ENCODE peak calls at places on chromosomes 1 and 21, in nine cellular contexts. Y is fibroblast of lung, L is HCT116, M is PC-3, F is OCI-LY7, P is MM.1S, D is IMR-90, E is hepatocyte, Z is GM23248. N is an unnamed sample.

GRCh38 chr1:198848206-198848605 is 209.4 kb downstream of the PTPRC start:
- DNase-seq in Z (no peak), D (peak; percentile 10), M (no peak), L (no peak), P (no peak), F (no peak), Y (peak; percentile 42), E (no peak), N (no peak)

GRCh38 chr1:198667186-198667585 is 28.3 kb downstream of the PTPRC start:
- DNase-seq in P (no peak), Z (peak; percentile 50), D (no peak), Y (peak; percentile 66), F (no peak), E (no peak), L (no peak), M (peak; percentile 54), N (no peak)

GRCh38 chr1:192399161-192399560 is 82.4 kb downstream of the RGS21 start:
- DNase-seq in L (no peak), Z (no peak), P (no peak), D (no peak), Y (no peak), M (no peak), F (no peak), E (peak; percentile 26), N (no peak)

GRCh38 chr1:111032295-111032897 is 68.7 kb upstream of the LRIF1 start:
- DNase-seq in P (peak; percentile 46), E (peak; percentile 58), L (peak; percentile 18), F (peak; percentile 73), Y (no peak), M (peak; percentile 74), D (peak; percentile 27), Z (peak; percentile 35), N (peak; percentile 14)

GRCh38 chr1:13900583-13900982 is 200.6 kb downstream of the PRDM2 start:
- DNase-seq in M (peak; percentile 57), P (no peak), E (no peak), D (no peak), F (no peak), L (no peak), Y (no peak), Z (peak; percentile 58), N (no peak)

GRCh38 chr1:32336963-32337675 is 1.1 kb upstream of the MARCKSL1 start:
- DNase-seq in Z (peak; percentile 70), M (peak; percentile 40), D (peak; percentile 47), Y (peak; percentile 53), E (no peak), F (peak; percentile 51), L (no peak), P (peak; percentile 87), N (peak; percentile 87)

GRCh38 chr21:29233611-29234540 is 64.8 kb upstream of the BACH1 start:
- DNase-seq in L (no peak), Z (no peak), Y (no peak), E (no peak), F (peak; percentile 2), D (no peak), P (peak; percentile 81), M (no peak), N (peak; percentile 39)

GRCh38 chr1:41580520-41581172 is 96.2 kb upstream of the EDN2 start:
- DNase-seq in Y (no peak), M (no peak), D (no peak), F (no peak), E (no peak), Z (no peak), P (no peak), L (no peak), N (no peak)

GRCh38 chr1:15757575-15758401 is 807 bp upstream of the FBLIM1 start:
- DNase-seq in M (peak; percentile 34), D (peak; percentile 12), Y (peak; percentile 40), F (no peak), L (no peak), P (no peak), Z (peak; percentile 40), E (peak; percentile 86), N (no peak)

GRCh38 chr1:29469457-29469856 is 233.1 kb downstream of the PTPRU start:
- DNase-seq in Z (peak; percentile 25), Y (no peak), P (no peak), L (no peak), F (no peak), D (no peak), M (no peak), E (no peak), N (no peak)

GRCh38 chr1:44012411-44012810 is 18.9 kb downstream of the SLC6A9 start:
- DNase-seq in P (no peak), Z (no peak), M (peak; percentile 58), E (no peak), Y (no peak), D (no peak), F (no peak), L (no peak), N (no peak)

GRCh38 chr1:20371411-20371810 is 80.7 kb downstream of the VWA5B1 start:
- DNase-seq in D (peak; percentile 22), Z (peak; percentile 48), E (peak; percentile 56), P (no peak), F (no peak), M (peak; percentile 18), L (no peak), Y (peak; percentile 41), N (peak; percentile 20)

GRCh38 chr1:97630968-97631367 is 289.9 kb downstream of the DPYD start:
- DNase-seq in E (no peak), D (no peak), M (no peak), Z (no peak), L (no peak), Y (peak; percentile 43), P (no peak), F (no peak), N (no peak)

GRCh38 chr1:147786536-147786935 is 26.1 kb upstream of the GJA5 start:
- DNase-seq in D (no peak), E (no peak), L (no peak), P (no peak), Z (peak; percentile 26), Y (peak; percentile 31), F (no peak), M (no peak), N (no peak)

GRCh38 chr1:225670356-225670755 is 17.4 kb upstream of the ENAH start:
- DNase-seq in D (no peak), F (no peak), L (no peak), M (no peak), Z (no peak), Y (peak; percentile 65), E (no peak), P (no peak), N (no peak)

GRCh38 chr1:45499415-45499769 is 481 bp downstream of the CCDC163 start:
- DNase-seq in L (no peak), P (no peak), Z (no peak), D (no peak), Y (peak; percentile 7), F (peak; percentile 59), M (no peak), E (no peak), N (peak; percentile 27)

GRCh38 chr1:155640367-155640766 is 30.3 kb downstream of the MSTO1 start:
- DNase-seq in M (no peak), Y (no peak), F (no peak), D (no peak), P (no peak), Z (no peak), L (no peak), E (no peak), N (no peak)
- H3K9me3 ChIP-seq in M (peaks cover 19% of the 10 kb centered on the region), Y (no peaks in the 10 kb centered on the region), F (peaks cover 31% of the 10 kb centered on the region), D (peaks cover 12% of the 10 kb centered on the region), P (no peaks in the 10 kb centered on the region), Z (no peaks in the 10 kb centered on the region), L (peaks cover 8% of the 10 kb centered on the region), E (peaks cover 3% of the 10 kb centered on the region), N (peaks cover 15% of the 10 kb centered on the region)

GRCh38 chr1:30907390-30907640 is 1.2 kb downstream of the SDC3 start:
- DNase-seq in M (no peak), L (no peak), D (no peak), Y (no peak), Z (peak; percentile 15), P (no peak), E (no peak), F (no peak), N (no peak)
- H3K4me1 ChIP-seq in M (peaks cover 10% of the 10 kb centered on the region), L (peaks cover 28% of the 10 kb centered on the region), D (peaks cover 35% of the 10 kb centered on the region), Y (peaks cover 22% of the 10 kb centered on the region), Z (no peaks in the 10 kb centered on the region), P (no peaks in the 10 kb centered on the region), E (peaks cover 23% of the 10 kb centered on the region), F (peaks cover 5% of the 10 kb centered on the region), N (peaks cover 25% of the 10 kb centered on the region)

GRCh38 chr1:205259361-205259832 is 31.7 kb downstream of the TMCC2 start:
- DNase-seq in L (no peak), E (no peak), F (peak; percentile 74), Y (no peak), Z (no peak), M (no peak), D (peak; percentile 54), P (peak; percentile 59), N (no peak)
- H2AFZ ChIP-seq in L (no peak overlapping the region), E (no peak overlapping the region), F (no peak overlapping the region), Y (no peak overlapping the region), Z (no peak overlapping the region), M (no peak overlapping the region), D (peak overlapping the region; percentile 64), P (peak overlapping the region; percentile 1), N (peak overlapping the region; percentile 16)

DNA sequence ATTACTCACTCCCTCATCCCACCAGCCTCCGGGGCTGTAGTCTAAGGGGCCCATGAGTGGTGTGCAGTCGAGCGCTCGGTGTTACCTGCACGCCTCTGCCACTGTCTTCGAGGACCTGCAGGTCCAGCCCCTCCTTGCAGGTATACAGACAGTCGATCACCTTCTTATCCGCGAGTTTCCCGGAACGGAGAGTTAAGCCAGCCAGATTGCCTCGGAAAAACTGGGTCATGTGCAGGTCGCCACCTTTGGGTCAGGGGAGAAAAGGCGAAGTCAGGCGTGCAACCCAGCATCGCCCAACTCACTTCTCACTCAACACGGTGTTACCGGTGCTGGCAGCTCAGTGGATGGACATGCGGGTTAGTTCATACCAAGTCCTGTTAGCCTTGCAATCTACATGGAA is 84.3 kb downstream of the PIK3CD start:
- DNase-seq in Z (no peak), Y (no peak), D (no peak), L (no peak), F (no peak), E (no peak), M (no peak), P (no peak), N (no peak)
- H3K9me3 ChIP-seq in Z (no peaks in the 10 kb centered on the region), Y (no peaks in the 10 kb centered on the region), D (no peaks in the 10 kb centered on the region), L (no peaks in the 10 kb centered on the region), F (no peaks in the 10 kb centered on the region), E (no peaks in the 10 kb centered on the region), M (no peaks in the 10 kb centered on the region), P (no peaks in the 10 kb centered on the region), N (no peaks in the 10 kb centered on the region)

GRCh38 chr1:162166934-162167615 is 97.6 kb downstream of the NOS1AP start:
- DNase-seq in P (no peak), Z (no peak), L (no peak), M (no peak), Y (no peak), E (no peak), D (no peak), F (no peak), N (no peak)

GRCh38 chr1:162168261-162168660 is 98.8 kb downstream of the NOS1AP start:
- DNase-seq in F (no peak), Z (no peak), D (no peak), E (no peak), P (no peak), L (no peak), M (peak; percentile 84), Y (no peak), N (no peak)

GRCh38 chr1:162165528-162165927 is 96.0 kb downstream of the NOS1AP start:
- DNase-seq in Z (no peak), F (no peak), E (no peak), Y (no peak), L (no peak), D (no peak), P (no peak), M (peak; percentile 39), N (no peak)

GRCh38 chr1:162171078-162171477 is 101.6 kb downstream of the NOS1AP start:
- DNase-seq in P (no peak), L (no peak), F (no peak), Y (peak; percentile 67), Z (peak; percentile 41), D (no peak), E (no peak), M (no peak), N (no peak)

GRCh38 chr1:162168935-162169545 is 99.5 kb downstream of the NOS1AP start:
- DNase-seq in M (no peak), D (no peak), Y (peak; percentile 39), F (no peak), L (no peak), Z (peak; percentile 41), P (no peak), E (no peak), N (no peak)
- H3K4me1 ChIP-seq in M (peaks cover 16% of the 10 kb centered on the region), D (no peaks in the 10 kb centered on the region), Y (no peaks in the 10 kb centered on the region), F (no peaks in the 10 kb centered on the region), L (peaks cover 10% of the 10 kb centered on the region), Z (no peaks in the 10 kb centered on the region), P (no peaks in the 10 kb centered on the region), E (no peaks in the 10 kb centered on the region), N (no peaks in the 10 kb centered on the region)